ENCODE peak calls at places on chromosomes 6 and 20, in eight cellular contexts. F is OCI-LY7; X is stomach; A is CD8-positive, alpha-beta T cell; Y is right lobe of liver; O is H9; S is pancreas; P is cardiac muscle cell. T is an unnamed sample. For H3K4me1, the result is how much of the 10 kb centered on the place peaks cover.

GRCh38 chr6:104957301-104958177 is 632 bp downstream of the LIN28B start:
- DNase-seq in Y (no peak), S (no peak), F (no peak), O (peak), A (no peak), P (no peak), X (no peak), T (no peak)

GRCh38 chr6:159107451-159108260 is 61.5 kb upstream of the FNDC1 start:
- DNase-seq in F (peak), S (no peak), O (no peak), A (peak), Y (no peak), P (no peak), X (peak), T (peak)

GRCh38 chr6:144519429-144519828 is 234.3 kb downstream of the UTRN start:
- DNase-seq in S (no peak), Y (no peak), F (no peak), O (no peak), P (no peak), X (no peak), A (no peak), T (no peak)

GRCh38 chr6:112222111-112222726 is 32.1 kb downstream of the LAMA4 start:
- DNase-seq in S (no peak), F (no peak), X (no peak), O (no peak), P (peak), A (no peak), Y (no peak), T (no peak)

GRCh38 chr20:46111028-46111835 is 6.9 kb upstream of the CD40 start:
- DNase-seq in S (peak), P (no peak), O (no peak), A (no peak), Y (no peak), F (peak), X (no peak), T (no peak)

GRCh38 chr20:34941224-34941623 is 14.4 kb downstream of the GSS start:
- DNase-seq in X (no peak), P (no peak), O (no peak), S (no peak), Y (no peak), A (no peak), F (no peak), T (no peak)

GRCh38 chr6:145112711-145113148 is 622.6 kb downstream of the EPM2A start:
- DNase-seq in X (no peak), A (no peak), Y (no peak), O (no peak), P (no peak), S (no peak), F (no peak), T (no peak)

GRCh38 chr6:120556491-120556890 is 777.8 kb downstream of the TBC1D32 start:
- DNase-seq in Y (no peak), X (no peak), S (no peak), P (no peak), F (no peak), O (no peak), A (no peak), T (no peak)

GRCh38 chr6:125009578-125009977 is 47.3 kb downstream of the RNF217 start:
- DNase-seq in X (no peak), F (no peak), S (no peak), O (no peak), Y (no peak), A (no peak), P (peak), T (no peak)

GRCh38 chr6:146224988-146225387 is 196.1 kb downstream of the GRM1 start:
- DNase-seq in A (no peak), P (peak), Y (no peak), O (no peak), F (no peak), X (no peak), S (no peak), T (no peak)

GRCh38 chr6:72720464-72720863 is 98.6 kb downstream of the KCNQ5 start:
- DNase-seq in F (no peak), Y (no peak), A (no peak), S (no peak), P (peak), X (no peak), O (no peak), T (no peak)

GRCh38 chr6:20542927-20543602 is 8.8 kb downstream of the CDKAL1 start:
- DNase-seq in Y (no peak), O (no peak), S (no peak), F (no peak), X (no peak), A (no peak), P (peak), T (no peak)

GRCh38 chr20:58303547-58303946 is 6.0 kb upstream of the RAB22A start:
- DNase-seq in Y (no peak), O (no peak), X (no peak), S (no peak), F (no peak), P (no peak), A (no peak), T (no peak)

GRCh38 chr6:151175924-151176445 is 63.8 kb upstream of the AKAP12 start:
- DNase-seq in O (peak), X (no peak), Y (no peak), A (no peak), F (no peak), S (no peak), P (no peak), T (no peak)

GRCh38 chr6:93779086-93779858 is 359.9 kb upstream of the EPHA7 start:
- DNase-seq in A (no peak), X (no peak), P (peak), S (no peak), Y (no peak), O (no peak), F (no peak), T (no peak)

GRCh38 chr6:41685641-41686380 is 47.5 kb downstream of the MDFI start:
- DNase-seq in P (no peak), S (no peak), A (no peak), Y (no peak), X (no peak), O (no peak), F (no peak), T (no peak)

DNA sequence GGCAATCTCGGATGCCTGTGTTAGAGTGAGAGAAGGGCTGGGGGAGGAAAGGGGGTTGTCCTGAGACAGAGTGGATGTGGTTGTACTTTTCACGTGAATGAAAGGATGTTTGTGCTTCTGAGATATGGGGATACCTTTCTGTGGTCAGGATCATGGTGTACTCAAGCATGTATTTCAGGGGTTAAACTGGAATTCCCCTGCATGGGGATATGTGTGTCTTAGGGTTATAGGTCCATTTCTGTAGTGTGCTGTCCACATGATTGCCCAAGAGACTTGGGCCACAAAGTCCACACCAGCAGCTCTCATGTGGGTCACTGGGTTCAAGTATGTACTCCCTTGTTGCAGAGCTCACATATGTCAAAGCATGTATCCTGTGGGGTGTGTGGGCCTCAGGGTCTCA is 10.5 kb downstream of the SYNGAP1 start:
- DNase-seq in A (no peak), O (no peak), S (no peak), X (no peak), P (no peak), Y (no peak), F (no peak), T (peak)
- H3K27ac ChIP-seq in A (peak), O (peak), S (no peak), X (peak), P (peak), Y (no peak), F (peak), T (peak)

GRCh38 chr20:44603327-44603726 is 20.9 kb downstream of the PKIG start:
- DNase-seq in P (no peak), O (no peak), A (no peak), X (no peak), Y (no peak), F (no peak), S (no peak), T (peak)
- H3K4me1 ChIP-seq in P (under half), O (under half), A (under half), X (under half), Y (under half), F (under half), S (under half), T (under half)

DNA sequence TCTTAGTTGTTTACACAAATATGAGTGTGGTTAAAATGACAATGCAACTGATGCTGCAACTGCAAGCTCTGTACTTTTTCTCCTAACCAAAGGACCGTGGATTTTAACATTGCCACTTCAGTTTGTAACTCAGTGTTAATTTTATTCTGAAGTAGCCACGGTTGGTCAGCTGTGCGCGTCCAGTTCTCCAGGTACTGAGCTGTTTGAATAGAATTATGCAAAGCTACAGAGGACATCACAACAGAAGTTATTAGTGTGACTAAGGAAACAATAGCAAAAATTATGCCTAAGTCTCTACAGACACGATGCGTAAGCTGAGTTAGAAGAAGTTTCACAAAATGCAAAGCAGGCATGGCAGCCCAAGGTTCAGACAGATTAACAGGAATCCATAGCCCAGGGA is 4.4 kb upstream of the ABHD12 start:
- DNase-seq in Y (no peak), P (no peak), O (no peak), X (no peak), A (no peak), F (no peak), S (no peak), T (no peak)
- TF ChIP-seq CTCF in Y (no peak), P (no peak), O (no peak), X (no peak), A (no peak), F (no peak), S (no peak), T (no peak)

DNA sequence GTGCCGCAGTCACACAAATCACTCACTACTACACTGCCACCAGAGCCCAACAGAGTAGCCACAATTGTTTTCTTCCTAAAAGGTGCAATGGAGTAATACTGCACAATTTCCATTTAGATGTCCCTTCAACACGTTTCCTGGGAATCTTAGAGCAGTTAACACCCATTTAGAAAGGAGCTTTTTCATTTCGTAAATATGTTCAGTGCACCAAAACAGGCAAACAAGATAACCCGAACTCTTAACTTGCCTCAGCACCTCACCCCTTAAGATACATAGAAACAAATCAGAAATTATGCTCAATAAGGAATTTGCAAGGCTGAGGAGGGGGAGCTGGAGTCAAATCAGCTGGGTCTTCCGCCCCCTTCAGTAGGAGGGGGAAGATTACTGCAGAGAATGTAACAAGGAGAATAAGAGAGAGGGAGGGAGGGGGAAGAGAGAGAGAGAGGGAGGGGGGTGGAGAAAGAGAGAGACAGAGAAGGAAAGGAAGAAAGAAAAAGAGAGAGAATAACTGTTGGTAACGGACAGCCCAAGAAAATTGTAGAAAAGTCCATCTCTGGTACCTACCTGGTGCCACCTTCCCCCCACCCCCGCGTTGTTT is 155.4 kb downstream of the BCAS1 start:
- DNase-seq in O (no peak), F (peak), P (no peak), A (no peak), X (no peak), Y (peak), S (no peak), T (no peak)
- H3K27ac ChIP-seq in O (no peak), F (peak), P (peak), A (peak), X (peak), Y (peak), S (peak), T (peak)

DNA sequence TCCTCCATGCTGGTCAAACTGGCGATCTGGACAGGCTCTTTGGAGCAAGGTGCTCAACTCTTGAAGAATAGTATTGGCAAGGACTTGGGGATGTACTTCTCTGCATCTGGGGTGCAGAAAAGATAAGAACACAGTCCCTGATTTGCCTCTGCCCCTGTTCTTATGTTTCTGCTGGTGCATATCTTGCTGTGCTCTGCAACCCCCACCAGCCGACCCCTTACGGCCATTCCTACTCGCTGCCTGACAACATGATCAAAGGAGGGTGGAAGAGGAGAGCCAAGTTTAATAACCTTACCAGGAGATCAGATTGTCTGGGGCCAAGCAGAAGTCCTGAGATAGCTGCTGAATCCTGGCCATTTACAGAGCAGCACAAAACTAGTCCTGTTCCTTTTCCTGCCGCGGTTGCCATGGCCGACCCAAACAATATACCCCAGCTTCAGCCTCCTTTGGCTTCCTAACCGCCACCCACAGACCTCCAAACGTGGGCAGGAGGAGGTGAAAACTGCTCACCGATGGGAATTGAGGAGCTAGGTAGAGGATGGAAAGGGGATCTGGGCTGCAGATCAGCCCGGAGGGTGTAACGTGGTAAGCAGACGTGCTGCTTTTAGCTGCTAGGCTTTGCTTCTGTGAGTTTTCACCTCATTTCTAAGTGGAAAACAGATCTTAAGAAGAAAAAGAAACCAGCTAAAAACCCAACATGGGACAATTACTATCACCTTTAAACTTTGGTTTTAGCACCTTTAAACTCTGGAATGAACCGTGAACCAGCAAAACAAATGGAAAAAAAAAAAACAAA is 60.9 kb downstream of the ATXN1 start:
- DNase-seq in S (no peak), F (no peak), Y (no peak), A (peak), X (no peak), O (no peak), P (peak), T (no peak)
- H3K4me1 ChIP-seq in S (under half), F (under half), Y (under half), A (under half), X (under half), O (under half), P (under half), T (under half)

GRCh38 chr6:70566751-70567382 is at the start of gene SDHAF4:
- DNase-seq in O (peak), Y (peak), P (peak), A (peak), X (peak), F (peak), S (peak), T (peak)
- TF ChIP-seq CTCF in O (no peak), Y (no peak), P (no peak), A (no peak), X (no peak), F (peak), S (no peak), T (no peak)

DNA sequence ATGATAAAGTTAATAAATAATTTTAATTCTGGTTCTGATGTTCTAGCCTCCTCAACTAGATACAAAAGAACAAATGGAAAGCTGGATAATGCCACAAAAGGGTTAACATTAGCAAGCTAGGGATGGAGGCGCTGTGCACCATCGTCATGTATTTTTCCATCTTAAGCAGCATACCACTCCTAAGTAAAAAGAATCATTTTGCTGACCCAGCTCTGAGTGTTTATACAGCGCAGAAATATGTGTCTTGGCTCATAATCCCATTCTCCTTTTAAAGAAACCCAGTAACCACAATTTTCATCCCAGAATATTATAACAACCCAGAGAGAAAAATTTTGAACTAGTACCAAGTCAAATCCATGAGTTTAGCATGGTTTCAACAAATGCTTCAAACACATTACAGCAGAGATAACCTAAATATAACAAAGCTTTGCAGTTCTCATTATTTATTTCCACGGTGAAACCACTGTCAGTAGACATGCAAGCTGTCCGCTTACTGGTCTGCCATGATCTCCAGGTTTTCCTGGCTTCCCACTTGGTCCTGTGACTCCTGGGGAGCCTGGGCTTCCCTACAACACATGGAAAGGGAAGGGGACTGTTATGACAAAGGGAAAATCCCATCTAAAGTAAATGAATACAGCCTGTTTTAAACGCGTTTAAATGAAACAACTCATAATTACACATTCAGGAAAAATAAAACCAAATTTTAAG is 111.1 kb downstream of the COL12A1 start:
- DNase-seq in A (no peak), S (no peak), X (no peak), P (peak), O (no peak), Y (no peak), F (no peak), T (no peak)
- H3K27ac ChIP-seq in A (no peak), S (no peak), X (peak), P (no peak), O (no peak), Y (no peak), F (no peak), T (peak)

DNA sequence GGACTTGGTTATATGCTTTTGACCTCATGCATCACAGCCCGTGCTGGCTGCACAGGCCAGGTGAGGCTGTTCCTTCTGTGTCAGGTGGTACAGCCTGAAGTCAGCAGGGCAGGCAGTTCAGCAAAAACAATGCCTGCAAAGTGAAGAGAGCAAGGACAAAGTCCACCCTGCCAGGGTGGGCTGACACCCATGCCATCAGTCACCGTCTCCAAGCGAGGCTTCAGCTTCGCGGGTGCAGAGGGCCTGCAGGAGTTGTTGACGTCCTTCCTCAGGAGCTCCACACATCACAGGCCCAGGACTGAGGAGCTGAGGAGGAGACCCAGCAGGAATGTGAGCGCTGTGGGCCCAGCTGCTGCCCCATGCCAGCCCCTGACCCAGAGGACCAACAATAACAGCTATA is 111.3 kb downstream of the SASH1 start:
- DNase-seq in O (no peak), S (no peak), Y (no peak), A (no peak), F (no peak), P (no peak), X (no peak), T (no peak)
- H3K4me1 ChIP-seq in O (under half), S (under half), Y (under half), A (under half), F (under half), P (under half), X (under half), T (under half)